ENCODE peak calls at places on chromosomes 2 and 18, in six cellular contexts. One of them, this sample, is unnamed.
A peak's percentile ranks its signal among the peaks of the same experiment; 100 is the strongest.

GRCh38 chr2:75289771-75290170 is 90.5 kb upstream of the TACR1 start:
- DNase-seq in mesenchymal stem cell: no peak
- DNase-seq in SK-N-SH: no peak
- DNase-seq in hepatocyte: no peak
- DNase-seq in PC-3: no peak
- DNase-seq in neural progenitor cell: no peak
- DNase-seq in this sample: peak; percentile 26

GRCh38 chr2:108933691-108934117 is 55.3 kb downstream of the EDAR start:
- DNase-seq in mesenchymal stem cell: no peak
- DNase-seq in SK-N-SH: peak; percentile 68
- DNase-seq in hepatocyte: no peak
- DNase-seq in PC-3: no peak
- DNase-seq in neural progenitor cell: no peak
- DNase-seq in this sample: peak; percentile 52

GRCh38 chr2:42367835-42368234 is 6.8 kb upstream of the COX7A2L start:
- DNase-seq in mesenchymal stem cell: no peak
- DNase-seq in SK-N-SH: no peak
- DNase-seq in hepatocyte: peak; percentile 23
- DNase-seq in PC-3: no peak
- DNase-seq in neural progenitor cell: no peak
- DNase-seq in this sample: peak; percentile 56

GRCh38 chr2:237437566-237437965 is 23.6 kb upstream of the COL6A3 start:
- DNase-seq in mesenchymal stem cell: no peak
- DNase-seq in SK-N-SH: no peak
- DNase-seq in hepatocyte: no peak
- DNase-seq in PC-3: no peak
- DNase-seq in neural progenitor cell: no peak
- DNase-seq in this sample: no peak

GRCh38 chr2:23287250-23287704 is 97.7 kb upstream of the KLHL29 start:
- DNase-seq in mesenchymal stem cell: peak; percentile 66
- DNase-seq in SK-N-SH: no peak
- DNase-seq in hepatocyte: peak; percentile 39
- DNase-seq in PC-3: no peak
- DNase-seq in neural progenitor cell: peak; percentile 33
- DNase-seq in this sample: peak; percentile 39

GRCh38 chr2:74291891-74292621 is 51.2 kb downstream of the SLC4A5 start:
- DNase-seq in mesenchymal stem cell: no peak
- DNase-seq in SK-N-SH: no peak
- DNase-seq in hepatocyte: no peak
- DNase-seq in PC-3: no peak
- DNase-seq in neural progenitor cell: no peak
- DNase-seq in this sample: no peak

GRCh38 chr2:174007010-174007409 is 41.8 kb upstream of the SP3 start:
- DNase-seq in mesenchymal stem cell: peak; percentile 76
- DNase-seq in SK-N-SH: no peak
- DNase-seq in hepatocyte: no peak
- DNase-seq in PC-3: no peak
- DNase-seq in neural progenitor cell: no peak
- DNase-seq in this sample: no peak

GRCh38 chr2:240141736-240142135 is 1.3 kb upstream of the OTOS start:
- DNase-seq in mesenchymal stem cell: no peak
- DNase-seq in SK-N-SH: no peak
- DNase-seq in hepatocyte: no peak
- DNase-seq in PC-3: no peak
- DNase-seq in neural progenitor cell: no peak
- DNase-seq in this sample: no peak

GRCh38 chr18:25826823-25827617 is 263.4 kb downstream of the SS18 start:
- DNase-seq in mesenchymal stem cell: no peak
- DNase-seq in SK-N-SH: no peak
- DNase-seq in hepatocyte: no peak
- DNase-seq in PC-3: no peak
- DNase-seq in neural progenitor cell: no peak
- DNase-seq in this sample: no peak

GRCh38 chr2:96832401-96832750 is 11.4 kb downstream of the ANKRD23 start:
- DNase-seq in mesenchymal stem cell: no peak
- DNase-seq in SK-N-SH: no peak
- DNase-seq in hepatocyte: no peak
- DNase-seq in PC-3: no peak
- DNase-seq in neural progenitor cell: no peak
- DNase-seq in this sample: no peak

GRCh38 chr2:64018715-64019082 is 529 bp downstream of the VPS54 start:
- DNase-seq in mesenchymal stem cell: peak; percentile 57
- DNase-seq in SK-N-SH: no peak
- DNase-seq in hepatocyte: peak; percentile 63
- DNase-seq in PC-3: peak; percentile 25
- DNase-seq in neural progenitor cell: peak; percentile 63
- DNase-seq in this sample: no peak

GRCh38 chr18:44898536-44898935 is 217.8 kb downstream of the SETBP1 start:
- DNase-seq in mesenchymal stem cell: no peak
- DNase-seq in SK-N-SH: no peak
- DNase-seq in hepatocyte: no peak
- DNase-seq in PC-3: no peak
- DNase-seq in neural progenitor cell: peak; percentile 63
- DNase-seq in this sample: no peak

GRCh38 chr2:68448671-68449394 is 18.3 kb downstream of the FBXO48 start:
- DNase-seq in mesenchymal stem cell: no peak
- DNase-seq in SK-N-SH: no peak
- DNase-seq in hepatocyte: no peak
- DNase-seq in PC-3: no peak
- DNase-seq in neural progenitor cell: no peak
- DNase-seq in this sample: no peak

GRCh38 chr2:193556766-193557470 is 1362.2 kb upstream of the TMEFF2 start:
- DNase-seq in mesenchymal stem cell: no peak
- DNase-seq in SK-N-SH: no peak
- DNase-seq in hepatocyte: no peak
- DNase-seq in PC-3: peak; percentile 64
- DNase-seq in neural progenitor cell: no peak
- DNase-seq in this sample: no peak

GRCh38 chr18:76803413-76803812 is 18.9 kb upstream of the ZNF236 start:
- DNase-seq in mesenchymal stem cell: no peak
- DNase-seq in SK-N-SH: no peak
- DNase-seq in hepatocyte: no peak
- DNase-seq in PC-3: no peak
- DNase-seq in neural progenitor cell: no peak
- DNase-seq in this sample: no peak
- H2AFZ ChIP-seq in mesenchymal stem cell: no peak overlapping the region
- H2AFZ ChIP-seq in SK-N-SH: peak overlapping the region; percentile 54
- H2AFZ ChIP-seq in hepatocyte: no peak overlapping the region
- H2AFZ ChIP-seq in PC-3: peak overlapping the region; percentile 71
- H2AFZ ChIP-seq in neural progenitor cell: no peak overlapping the region
- H2AFZ ChIP-seq in this sample: peak overlapping the region; percentile 57

GRCh38 chr2:234178309-234179030 is 128.0 kb downstream of the SPP2 start:
- DNase-seq in mesenchymal stem cell: peak; percentile 13
- DNase-seq in SK-N-SH: no peak
- DNase-seq in hepatocyte: peak; percentile 59
- DNase-seq in PC-3: peak; percentile 83
- DNase-seq in neural progenitor cell: peak; percentile 33
- DNase-seq in this sample: peak; percentile 49
- H2AFZ ChIP-seq in mesenchymal stem cell: no peak overlapping the region
- H2AFZ ChIP-seq in SK-N-SH: no peak overlapping the region
- H2AFZ ChIP-seq in hepatocyte: no peak overlapping the region
- H2AFZ ChIP-seq in PC-3: peak overlapping the region; percentile 37
- H2AFZ ChIP-seq in neural progenitor cell: no peak overlapping the region
- H2AFZ ChIP-seq in this sample: no peak overlapping the region

GRCh38 chr2:671787-672605 is 5.2 kb downstream of the TMEM18 start:
- DNase-seq in mesenchymal stem cell: no peak
- DNase-seq in SK-N-SH: no peak
- DNase-seq in hepatocyte: no peak
- DNase-seq in PC-3: no peak
- DNase-seq in neural progenitor cell: no peak
- DNase-seq in this sample: no peak
- H2AFZ ChIP-seq in mesenchymal stem cell: no peak overlapping the region
- H2AFZ ChIP-seq in SK-N-SH: no peak overlapping the region
- H2AFZ ChIP-seq in hepatocyte: no peak overlapping the region
- H2AFZ ChIP-seq in PC-3: no peak overlapping the region
- H2AFZ ChIP-seq in neural progenitor cell: no peak overlapping the region
- H2AFZ ChIP-seq in this sample: no peak overlapping the region

GRCh38 chr18:3624818-3625716 is 175.1 kb downstream of the TGIF1 start:
- DNase-seq in mesenchymal stem cell: peak; percentile 97
- DNase-seq in SK-N-SH: no peak
- DNase-seq in hepatocyte: peak; percentile 76
- DNase-seq in PC-3: peak; percentile 95
- DNase-seq in neural progenitor cell: no peak
- DNase-seq in this sample: peak; percentile 97
- H2AFZ ChIP-seq in mesenchymal stem cell: peak overlapping the region; percentile 48
- H2AFZ ChIP-seq in SK-N-SH: peak overlapping the region; percentile 62
- H2AFZ ChIP-seq in hepatocyte: no peak overlapping the region
- H2AFZ ChIP-seq in PC-3: peak overlapping the region; percentile 12
- H2AFZ ChIP-seq in neural progenitor cell: no peak overlapping the region
- H2AFZ ChIP-seq in this sample: peak overlapping the region; percentile 46

GRCh38 chr2:201975964-201976612 is 57.6 kb upstream of the FZD7 start:
- DNase-seq in mesenchymal stem cell: no peak
- DNase-seq in SK-N-SH: no peak
- DNase-seq in hepatocyte: no peak
- DNase-seq in PC-3: no peak
- DNase-seq in neural progenitor cell: no peak
- DNase-seq in this sample: no peak
- H2AFZ ChIP-seq in mesenchymal stem cell: no peak overlapping the region
- H2AFZ ChIP-seq in SK-N-SH: no peak overlapping the region
- H2AFZ ChIP-seq in hepatocyte: no peak overlapping the region
- H2AFZ ChIP-seq in PC-3: no peak overlapping the region
- H2AFZ ChIP-seq in neural progenitor cell: no peak overlapping the region
- H2AFZ ChIP-seq in this sample: no peak overlapping the region

GRCh38 chr2:128536925-128537620 is 218.4 kb upstream of the HS6ST1 start:
- DNase-seq in mesenchymal stem cell: peak; percentile 97
- DNase-seq in SK-N-SH: no peak
- DNase-seq in hepatocyte: peak; percentile 66
- DNase-seq in PC-3: peak; percentile 71
- DNase-seq in neural progenitor cell: peak; percentile 83
- DNase-seq in this sample: peak; percentile 59
- H2AFZ ChIP-seq in mesenchymal stem cell: no peak overlapping the region
- H2AFZ ChIP-seq in SK-N-SH: no peak overlapping the region
- H2AFZ ChIP-seq in hepatocyte: peak overlapping the region; percentile 28
- H2AFZ ChIP-seq in PC-3: peak overlapping the region; percentile 9
- H2AFZ ChIP-seq in neural progenitor cell: peak overlapping the region; percentile 4
- H2AFZ ChIP-seq in this sample: no peak overlapping the region

This sample was measured in mammary epithelial cell.